ENCODE peak calls at places on chromosomes 12 and 14, in eight cellular contexts. H is stimulated activated naive CD4-positive, alpha-beta T cell; O is GM03348; L is A549; E is aorta; D is nephron progenitor cell; T is T1000; M is IMR-90. P is an unnamed sample.

GRCh38 chr14:43479751-43480150 is 1027.3 kb downstream of the FSCB start:
- DNase-seq in H (no peak), O (no peak), L (no peak), E (no peak), D (no peak), T (no peak), M (no peak), P (no peak)

GRCh38 chr12:124842073-124842749 is 21.5 kb downstream of the SCARB1 start:
- DNase-seq in H (no peak), O (no peak), L (no peak), E (no peak), D (no peak), T (no peak), M (no peak), P (no peak)

GRCh38 chr12:104464899-104465298 is 8.2 kb downstream of the CHST11 start:
- DNase-seq in H (no peak), O (no peak), L (no peak), E (no peak), D (no peak), T (no peak), M (no peak), P (no peak)

GRCh38 chr12:50825372-50825838 is 17.3 kb upstream of the TMPRSS12 start:
- DNase-seq in H (peak), O (peak), L (peak), E (no peak), D (no peak), T (no peak), M (peak), P (peak)

GRCh38 chr14:96631030-96631429 is 128.8 kb downstream of the PAPOLA start:
- DNase-seq in H (no peak), O (no peak), L (no peak), E (no peak), D (no peak), T (no peak), M (no peak), P (no peak)

GRCh38 chr12:98696036-98696646 is 51.1 kb downstream of the APAF1 start:
- DNase-seq in H (no peak), O (no peak), L (no peak), E (no peak), D (no peak), T (no peak), M (peak), P (no peak)

GRCh38 chr12:93297032-93297431 is 80.7 kb upstream of the NUDT4 start:
- DNase-seq in H (peak), O (no peak), L (no peak), E (no peak), D (no peak), T (no peak), M (no peak), P (no peak)

GRCh38 chr14:90023176-90023896 is 38.5 kb upstream of the KCNK13 start:
- DNase-seq in H (no peak), O (no peak), L (no peak), E (no peak), D (no peak), T (no peak), M (peak), P (no peak)

GRCh38 chr12:114447274-114447716 is 41.4 kb upstream of the TBX5 start:
- DNase-seq in H (no peak), O (no peak), L (no peak), E (no peak), D (peak), T (no peak), M (no peak), P (no peak)